ENCODE peak calls at places on chromosomes 3 and 15, in five cellular contexts. D is H1, X is H9, Y is mesenchymal stem cell, V is neuronal stem cell. U is an unnamed sample.

GRCh38 chr15:78077053-78077859 is at the start of gene TBC1D2B:
- DNase-seq in D (peak; percentile 82), X (peak; percentile 60), Y (peak; percentile 61), V (peak; percentile 55), U (no peak)

GRCh38 chr3:32132121-32132520 is 25.7 kb downstream of the GPD1L start:
- DNase-seq in D (no peak), X (no peak), Y (no peak), V (no peak), U (no peak)

GRCh38 chr3:67648229-67648628 is 6.2 kb downstream of the SUCLG2 start:
- DNase-seq in D (no peak), X (no peak), Y (peak; percentile 11), V (no peak), U (no peak)

GRCh38 chr3:117101697-117102096 is 392.1 kb downstream of the TUSC7 start:
- DNase-seq in D (no peak), X (no peak), Y (no peak), V (no peak), U (no peak)

GRCh38 chr15:89457086-89457485 is 39.3 kb downstream of the RHCG start:
- DNase-seq in D (no peak), X (no peak), Y (peak; percentile 19), V (no peak), U (no peak)

GRCh38 chr3:46965151-46965550 is 11.4 kb downstream of the CCDC12 start:
- DNase-seq in D (no peak), X (no peak), Y (no peak), V (no peak), U (peak; percentile 69)

GRCh38 chr15:78751602-78751979 is 59.7 kb downstream of the ADAMTS7 start:
- DNase-seq in D (no peak), X (no peak), Y (no peak), V (no peak), U (no peak)

GRCh38 chr15:59371458-59372351 is 966 bp downstream of the MYO1E start:
- DNase-seq in D (peak; percentile 56), X (no peak), Y (no peak), V (no peak), U (peak; percentile 79)

GRCh38 chr3:9040996-9041395 is 77.7 kb upstream of the RAD18 start:
- DNase-seq in D (no peak), X (no peak), Y (no peak), V (no peak), U (no peak)

GRCh38 chr15:77909131-77909940 is 168.2 kb downstream of the TBC1D2B start:
- DNase-seq in D (no peak), X (peak; percentile 14), Y (no peak), V (no peak), U (no peak)

GRCh38 chr3:149384911-149385321 is 7.5 kb upstream of the TM4SF1 start:
- DNase-seq in D (no peak), X (no peak), Y (peak; percentile 65), V (no peak), U (peak; percentile 88)

GRCh38 chr3:170966495-170966894 is 58.1 kb upstream of the EIF5A2 start:
- DNase-seq in D (no peak), X (no peak), Y (no peak), V (no peak), U (no peak)

GRCh38 chr15:74274485-74275038 is 38.4 kb downstream of the CCDC33 start:
- DNase-seq in D (no peak), X (no peak), Y (no peak), V (no peak), U (no peak)

GRCh38 chr3:11718582-11719405 is 75.1 kb upstream of the VGLL4 start:
- DNase-seq in D (peak; percentile 80), X (no peak), Y (peak; percentile 84), V (peak; percentile 21), U (peak; percentile 53)

GRCh38 chr15:89197503-89197971 is 23.8 kb downstream of the RLBP1 start:
- DNase-seq in D (peak; percentile 73), X (peak; percentile 75), Y (no peak), V (peak; percentile 80), U (no peak)

GRCh38 chr15:81338422-81339007 is 14.6 kb upstream of the STARD5 start:
- DNase-seq in D (peak; percentile 7), X (no peak), Y (peak; percentile 55), V (no peak), U (peak; percentile 46)

GRCh38 chr15:96358006-96358794 is 27.7 kb downstream of the NR2F2 start:
- DNase-seq in D (no peak), X (peak; percentile 37), Y (no peak), V (no peak), U (no peak)

GRCh38 chr3:2810723-2811122 is 299.5 kb downstream of the IL5RA start:
- DNase-seq in D (no peak), X (no peak), Y (peak; percentile 41), V (no peak), U (no peak)

GRCh38 chr3:169744332-169745054 is 20.4 kb downstream of the TERC start:
- DNase-seq in D (no peak), X (no peak), Y (no peak), V (peak; percentile 31), U (no peak)

GRCh38 chr15:68085052-68085451 is 30.9 kb downstream of the PIAS1 start:
- DNase-seq in D (no peak), X (no peak), Y (no peak), V (no peak), U (no peak)

GRCh38 chr3:194325424-194326165 is 25.5 kb downstream of the CPN2 start:
- DNase-seq in D (no peak), X (peak; percentile 29), Y (peak; percentile 39), V (no peak), U (no peak)

GRCh38 chr3:45026038-45026437 is at the start of gene CLEC3B:
- DNase-seq in D (no peak), X (no peak), Y (no peak), V (no peak), U (no peak)

GRCh38 chr3:136311256-136311655 is 61.1 kb downstream of the PCCB start:
- DNase-seq in D (no peak), X (no peak), Y (no peak), V (no peak), U (no peak)

GRCh38 chr3:186746008-186746407 is 28.8 kb downstream of the KNG1 start:
- DNase-seq in D (peak; percentile 54), X (peak; percentile 85), Y (peak; percentile 77), V (no peak), U (no peak)

GRCh38 chr3:94258851-94259250 is 196.0 kb downstream of the NSUN3 start:
- DNase-seq in D (no peak), X (no peak), Y (no peak), V (no peak), U (no peak)

GRCh38 chr3:88003115-88003755 is 55.6 kb downstream of the CGGBP1 start:
- DNase-seq in D (no peak), X (no peak), Y (peak; percentile 69), V (peak; percentile 41), U (peak; percentile 83)

GRCh38 chr3:171876651-171877272 is 33.6 kb downstream of the TMEM212 start:
- DNase-seq in D (no peak), X (no peak), Y (peak; percentile 92), V (no peak), U (peak; percentile 35)

GRCh38 chr15:98881526-98882517 is 125.8 kb downstream of the PGPEP1L start:
- DNase-seq in D (no peak), X (no peak), Y (peak; percentile 61), V (no peak), U (peak; percentile 80)

DNA sequence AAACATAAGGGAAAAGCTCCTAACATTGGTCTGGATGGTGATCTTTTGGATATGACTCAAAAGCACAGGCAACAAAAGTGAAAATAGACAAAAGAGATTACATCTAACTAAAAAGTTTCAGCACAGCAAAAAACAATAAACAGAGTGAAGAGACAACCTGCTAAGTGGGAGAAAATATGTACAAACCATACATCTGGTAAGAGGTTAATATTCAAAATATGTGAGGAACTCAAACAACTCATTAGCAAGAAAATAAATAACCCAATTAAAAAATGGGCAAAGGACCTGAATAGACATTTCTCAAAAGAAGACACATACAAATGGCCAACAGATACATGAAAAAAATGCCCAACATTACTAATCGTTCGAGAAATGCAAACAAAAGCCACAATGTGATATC is 19.0 kb upstream of the NR1I2 start:
- DNase-seq in D (no peak), X (no peak), Y (no peak), V (no peak), U (no peak)
- H2BK12ac ChIP-seq in D (no peak overlapping the region), X (no peak overlapping the region), Y (no peak overlapping the region), V (no peak overlapping the region), U (no peak overlapping the region)

DNA sequence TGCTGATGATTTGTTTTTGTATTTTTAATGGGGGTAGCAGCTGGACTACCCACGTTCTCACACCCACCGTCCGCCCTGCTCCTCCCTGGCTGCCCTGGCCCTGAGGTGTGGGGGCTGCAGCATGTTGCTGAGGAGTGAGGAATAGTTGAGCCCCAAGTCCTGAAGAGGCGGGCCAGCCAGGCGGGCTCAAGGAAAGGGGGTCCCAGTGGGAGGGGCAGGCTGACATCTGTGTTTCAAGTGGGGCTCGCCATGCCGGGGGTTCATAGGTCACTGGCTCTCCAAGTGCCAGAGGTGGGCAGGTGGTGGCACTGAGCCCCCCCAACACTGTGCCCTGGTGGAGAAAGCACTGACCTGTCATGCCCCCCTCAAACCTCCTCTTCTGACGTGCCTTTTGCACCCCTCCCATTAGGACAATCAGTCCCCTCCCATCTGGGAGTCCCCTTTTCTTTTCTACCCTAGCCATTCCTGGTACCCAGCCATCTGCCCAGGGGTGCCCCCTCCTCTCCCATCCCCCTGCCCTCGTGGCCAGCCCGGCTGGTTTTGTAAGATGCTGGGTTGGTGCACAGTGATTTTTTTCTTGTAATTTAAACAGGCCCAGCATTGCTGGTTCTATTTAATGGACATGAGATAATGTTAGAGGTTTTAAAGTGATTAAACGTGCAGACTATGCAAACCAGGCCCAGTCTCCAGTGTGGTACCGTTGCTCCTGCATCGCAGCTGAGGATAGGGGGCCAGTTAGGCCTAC is 1.4 kb upstream of the FES start:
- DNase-seq in D (no peak), X (no peak), Y (no peak), V (no peak), U (no peak)
- H4K8ac ChIP-seq in D (no peak overlapping the region), X (no peak overlapping the region), Y (peak overlapping the region; percentile 98), V (no peak overlapping the region), U (peak overlapping the region; percentile 98)

DNA sequence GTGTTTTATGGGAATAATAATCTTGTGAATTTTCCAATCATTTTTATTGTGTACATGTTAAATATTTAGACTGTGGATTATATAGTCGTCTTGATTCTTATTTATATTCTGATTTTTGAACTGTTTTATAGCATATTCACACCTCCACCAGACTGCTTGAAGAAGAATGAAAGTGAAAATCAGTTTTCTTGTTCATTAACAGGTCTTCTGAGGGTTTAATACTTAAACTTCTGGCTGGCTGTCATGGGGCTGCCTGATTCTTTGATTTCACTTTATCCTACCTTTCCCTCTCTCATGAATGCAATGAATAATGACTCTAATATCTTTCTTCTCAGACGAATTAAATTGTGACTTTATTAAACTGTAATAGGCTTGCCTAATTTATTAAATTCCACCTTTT is 56.2 kb downstream of the ATP2C1 start:
- DNase-seq in D (no peak), X (no peak), Y (no peak), V (no peak), U (no peak)
- H3K18ac ChIP-seq in D (no peak overlapping the region), X (no peak overlapping the region), Y (no peak overlapping the region), V (no peak overlapping the region), U (no peak overlapping the region)

GRCh38 chr3:78283994-78284393 is 1244.1 kb downstream of the ROBO2 start:
- DNase-seq in D (no peak), X (no peak), Y (no peak), V (no peak), U (no peak)
- H2BK12ac ChIP-seq in D (no peak overlapping the region), X (no peak overlapping the region), Y (no peak overlapping the region), V (no peak overlapping the region), U (no peak overlapping the region)

U was measured in trophoblast cell.